ENCODE peak calls at places on chromosomes 11 and 22, in six cellular contexts. M is neuronal stem cell, T is left ventricle myocardium inferior, H is mammary epithelial cell, B is brain microvascular endothelial cell, W is ovary. J is an unnamed sample.

GRCh38 chr11:118901494-118902335 is 18.0 kb downstream of the CXCR5 start:
- DNase-seq in M (no peak), T (no peak), H (no peak), B (no peak), W (no peak), J (no peak)

GRCh38 chr11:111736191-111736590 is 30.0 kb downstream of the PPP2R1B start:
- DNase-seq in M (no peak), T (no peak), H (no peak), B (peak), W (peak), J (no peak)

GRCh38 chr11:12460441-12460840 is 83.1 kb downstream of the PARVA start:
- DNase-seq in M (no peak), T (no peak), H (no peak), B (peak), W (no peak), J (no peak)

GRCh38 chr11:35615911-35616900 is 2.1 kb upstream of the FJX1 start:
- DNase-seq in M (peak), T (no peak), H (no peak), B (peak), W (no peak), J (no peak)

GRCh38 chr11:118908931-118909618 is 16.7 kb downstream of the BCL9L start:
- DNase-seq in M (no peak), T (peak), H (peak), B (peak), W (peak), J (no peak)

GRCh38 chr11:122556605-122557004 is 98.9 kb upstream of the UBASH3B start:
- DNase-seq in M (no peak), T (no peak), H (no peak), B (no peak), W (peak), J (no peak)

GRCh38 chr22:46086577-46087335 is 63.6 kb upstream of the PPARA start:
- DNase-seq in M (no peak), T (peak), H (peak), B (no peak), W (peak), J (no peak)

GRCh38 chr22:20015971-20016733 is 471 bp downstream of the ARVCF start:
- DNase-seq in M (no peak), T (no peak), H (no peak), B (no peak), W (peak), J (no peak)

GRCh38 chr11:62443390-62444201 is 24.8 kb downstream of the SCGB1A1 start:
- DNase-seq in M (no peak), T (peak), H (no peak), B (no peak), W (peak), J (no peak)
- H3K27ac ChIP-seq in M (no peak), T (peak), H (no peak), B (no peak), W (peak), J (peak)

DNA sequence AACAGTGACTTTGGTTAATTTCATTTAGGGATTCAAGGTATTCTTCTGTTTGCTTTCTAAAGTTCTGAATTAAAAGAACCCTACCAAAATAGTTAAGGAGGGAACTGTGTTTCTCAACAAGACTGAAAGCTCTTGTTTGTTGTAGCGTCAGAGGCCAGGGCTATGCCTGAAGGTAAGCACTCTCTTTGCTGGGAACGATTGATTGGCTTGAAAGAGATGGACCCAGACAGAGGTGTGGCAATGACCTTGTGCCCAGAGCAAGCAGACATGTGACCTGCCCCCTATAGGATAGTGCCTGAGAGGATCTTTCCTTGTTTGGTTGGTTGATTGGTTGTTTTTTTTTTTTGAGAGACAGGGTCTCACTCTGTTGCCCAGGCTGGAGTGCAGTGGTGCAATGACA is 68.3 kb upstream of the CECR2 start:
- DNase-seq in M (no peak), T (no peak), H (no peak), B (no peak), W (no peak), J (no peak)
- H3K27ac ChIP-seq in M (no peak), T (no peak), H (no peak), B (no peak), W (no peak), J (no peak)

GRCh38 chr11:128532571-128533091 is 54.7 kb downstream of the ETS1 start:
- DNase-seq in M (peak), T (no peak), H (no peak), B (no peak), W (no peak), J (no peak)

GRCh38 chr11:128535468-128536457 is 51.6 kb downstream of the ETS1 start:
- DNase-seq in M (no peak), T (no peak), H (no peak), B (no peak), W (no peak), J (no peak)

GRCh38 chr11:128533473-128533872 is 53.9 kb downstream of the ETS1 start:
- DNase-seq in M (no peak), T (no peak), H (no peak), B (no peak), W (no peak), J (no peak)

GRCh38 chr11:128532016-128532570 is 55.3 kb downstream of the ETS1 start:
- DNase-seq in M (no peak), T (no peak), H (peak), B (no peak), W (no peak), J (no peak)

DNA sequence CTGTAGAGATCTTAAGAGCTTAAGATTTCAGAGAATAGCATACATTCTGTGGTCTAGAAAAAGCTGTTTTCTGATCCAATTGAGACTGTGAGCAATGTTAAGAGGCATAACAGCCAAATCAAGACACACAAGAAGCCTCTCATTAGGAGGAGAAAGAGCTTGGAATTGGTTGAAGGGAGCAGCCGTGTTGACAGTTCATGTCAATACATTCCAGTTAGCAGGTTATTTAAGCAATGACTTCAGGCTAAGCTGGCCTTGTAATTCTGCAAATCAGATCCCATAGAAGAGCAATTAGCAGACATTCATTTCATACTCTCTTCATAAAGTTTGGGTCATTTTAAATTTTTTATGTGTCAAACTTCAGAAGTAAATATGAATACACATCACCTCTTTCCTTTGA is 50.8 kb downstream of the ETS1 start:
- DNase-seq in M (no peak), T (no peak), H (no peak), B (no peak), W (no peak), J (no peak)
- H3K27ac ChIP-seq in M (no peak), T (no peak), H (no peak), B (no peak), W (no peak), J (no peak)

DNA sequence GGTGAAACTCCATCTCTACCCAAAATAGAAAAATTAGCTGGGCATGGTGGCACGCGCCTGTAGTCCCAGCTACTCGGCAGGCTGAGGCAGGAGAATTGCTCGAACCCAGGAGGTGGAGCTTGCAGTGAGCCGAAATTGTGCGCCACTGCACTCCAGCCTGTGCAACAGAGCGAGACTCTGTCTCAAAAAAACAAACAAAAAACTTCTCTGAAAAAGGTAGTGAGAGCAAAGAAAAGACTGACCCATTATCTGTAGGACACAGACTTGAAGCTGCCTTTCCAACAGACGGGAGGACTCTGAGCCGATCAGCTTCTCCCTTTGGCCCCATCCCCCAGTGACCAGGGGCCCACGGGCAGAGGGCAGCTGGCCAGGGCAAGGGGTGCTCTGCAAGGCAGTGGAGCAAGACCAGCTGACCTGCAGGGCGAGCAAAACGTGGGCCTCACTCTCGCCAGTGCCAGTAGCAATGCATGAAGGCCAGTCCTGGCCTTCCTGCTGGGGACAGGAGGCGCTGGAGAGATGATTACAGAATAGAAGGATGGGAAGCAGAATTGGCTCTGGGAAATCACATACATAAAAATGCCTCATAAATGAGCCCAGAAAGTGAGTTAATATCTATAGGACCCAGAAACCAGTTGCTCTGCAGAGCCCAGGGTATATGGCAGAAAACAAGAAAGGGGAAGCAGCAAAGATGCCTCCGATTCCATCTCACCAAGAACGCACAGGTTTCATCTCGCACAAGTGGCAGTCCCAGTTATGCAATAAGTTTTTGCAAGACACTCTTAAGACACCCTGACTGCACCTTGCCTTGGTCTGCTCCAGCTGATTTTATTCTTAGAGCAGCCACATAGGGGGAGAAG is 2.8 kb downstream of the EHD1 start:
- DNase-seq in M (no peak), T (no peak), H (no peak), B (no peak), W (no peak), J (no peak)
- H3K27ac ChIP-seq in M (no peak), T (peak), H (no peak), B (no peak), W (no peak), J (no peak)